ENCODE peak calls at places on chromosomes 6 and 20, in nine cellular contexts. K, M, Y, I, L, F, O, V and T are unnamed samples.

GRCh38 chr6:14621518-14621917 is 503.9 kb downstream of the CD83 start:
- DNase-seq in K (no peak), M (no peak), Y (peak; percentile 30), I (no peak), L (no peak), F (no peak), O (no peak), V (no peak), T (no peak)

GRCh38 chr6:157825243-157825904 is 2.3 kb downstream of the SNX9 start:
- DNase-seq in K (no peak), M (no peak), Y (peak; percentile 67), I (no peak), L (no peak), F (no peak), O (no peak), V (no peak), T (no peak)

GRCh38 chr6:143656026-143656425 is 21.7 kb upstream of the PHACTR2 start:
- DNase-seq in K (no peak), M (no peak), Y (no peak), I (no peak), L (no peak), F (no peak), O (no peak), V (no peak), T (no peak)

GRCh38 chr20:57484772-57485171 is 40.2 kb downstream of the CTCFL start:
- DNase-seq in K (no peak), M (no peak), Y (no peak), I (no peak), L (no peak), F (no peak), O (no peak), V (no peak), T (no peak)

GRCh38 chr20:57795977-57796560 is 86.3 kb upstream of the PMEPA1 start:
- DNase-seq in K (no peak), M (no peak), Y (no peak), I (no peak), L (no peak), F (no peak), O (no peak), V (no peak), T (no peak)

GRCh38 chr6:20572940-20573339 is 38.7 kb downstream of the CDKAL1 start:
- DNase-seq in K (no peak), M (no peak), Y (peak; percentile 76), I (peak; percentile 76), L (no peak), F (no peak), O (no peak), V (no peak), T (no peak)

GRCh38 chr6:108027054-108027453 is 47.5 kb downstream of the OSTM1 start:
- DNase-seq in K (no peak), M (no peak), Y (no peak), I (no peak), L (no peak), F (no peak), O (no peak), V (no peak), T (no peak)

GRCh38 chr6:132400641-132401119 is 595 bp downstream of the MOXD1 start:
- DNase-seq in K (no peak), M (no peak), Y (no peak), I (no peak), L (no peak), F (no peak), O (no peak), V (no peak), T (no peak)

GRCh38 chr20:57651977-57652864 is 32.0 kb upstream of the ZBP1 start:
- DNase-seq in K (no peak), M (no peak), Y (no peak), I (no peak), L (peak; percentile 57), F (no peak), O (peak; percentile 45), V (peak; percentile 0), T (no peak)

GRCh38 chr6:159089909-159090308 is 45.1 kb upstream of the TAGAP start:
- DNase-seq in K (no peak), M (no peak), Y (no peak), I (no peak), L (no peak), F (no peak), O (no peak), V (no peak), T (no peak)

GRCh38 chr6:158220786-158221442 is 52.8 kb downstream of the GTF2H5 start:
- DNase-seq in K (peak; percentile 76), M (peak; percentile 79), Y (peak; percentile 86), I (peak; percentile 88), L (peak; percentile 86), F (peak; percentile 77), O (peak; percentile 85), V (peak; percentile 51), T (peak; percentile 88)

GRCh38 chr6:128327890-128328289 is 192.5 kb downstream of the PTPRK start:
- DNase-seq in K (no peak), M (no peak), Y (peak; percentile 60), I (peak; percentile 48), L (no peak), F (peak; percentile 10), O (peak; percentile 12), V (no peak), T (peak; percentile 66)

GRCh38 chr6:169964440-169965212 is 213.2 kb downstream of the ERMARD start:
- DNase-seq in K (no peak), M (no peak), Y (no peak), I (no peak), L (no peak), F (no peak), O (no peak), V (no peak), T (no peak)

GRCh38 chr20:25146976-25147375 is 48.5 kb upstream of the ENTPD6 start:
- DNase-seq in K (no peak), M (no peak), Y (no peak), I (no peak), L (no peak), F (no peak), O (no peak), V (no peak), T (no peak)

GRCh38 chr6:69026715-69027114 is 391.6 kb downstream of the ADGRB3 start:
- DNase-seq in K (no peak), M (no peak), Y (no peak), I (no peak), L (no peak), F (no peak), O (no peak), V (no peak), T (no peak)

GRCh38 chr20:6265204-6265904 is 142.5 kb upstream of the FERMT1 start:
- DNase-seq in K (no peak), M (no peak), Y (peak; percentile 92), I (peak; percentile 93), L (no peak), F (no peak), O (no peak), V (peak; percentile 8), T (peak; percentile 29)
- TF ChIP-seq CTCF in K (peak; percentile 38), M (peak; percentile 9), Y (peak; percentile 49), I (peak; percentile 71), L (peak; percentile 8), F (peak; percentile 28), O (no peak), V (peak; percentile 41), T (no peak)

GRCh38 chr6:71887006-71887743 is 825 bp downstream of the RIMS1 start:
- DNase-seq in K (no peak), M (no peak), Y (peak; percentile 0), I (peak; percentile 1), L (no peak), F (no peak), O (no peak), V (no peak), T (no peak)

GRCh38 chr6:71888720-71889340 is 2.5 kb downstream of the RIMS1 start:
- DNase-seq in K (no peak), M (no peak), Y (no peak), I (no peak), L (no peak), F (no peak), O (no peak), V (no peak), T (no peak)

GRCh38 chr6:71887744-71888115 is 1.4 kb downstream of the RIMS1 start:
- DNase-seq in K (no peak), M (no peak), Y (no peak), I (no peak), L (no peak), F (no peak), O (no peak), V (no peak), T (no peak)

GRCh38 chr6:71889366-71889765 is 3.0 kb downstream of the RIMS1 start:
- DNase-seq in K (no peak), M (no peak), Y (no peak), I (no peak), L (no peak), F (no peak), O (no peak), V (no peak), T (no peak)

GRCh38 chr6:71886184-71887005 is at the start of gene RIMS1:
- DNase-seq in K (no peak), M (peak; percentile 19), Y (peak; percentile 26), I (peak; percentile 8), L (no peak), F (peak; percentile 66), O (peak; percentile 28), V (peak; percentile 6), T (peak; percentile 68)
- H3K4me3 ChIP-seq in K (peak within 1 kb of the TSS; percentile 60), M (peak within 1 kb of the TSS; percentile 45), Y (peak within 1 kb of the TSS; percentile 48), I (peak within 1 kb of the TSS; percentile 41), L (peak within 1 kb of the TSS; percentile 42), F (peak within 1 kb of the TSS; percentile 56), O (no peak within 1 kb of the TSS), V (peak within 1 kb of the TSS; percentile 47), T (peak within 1 kb of the TSS; percentile 47)

GRCh38 chr20:38880952-38881735 is 45.1 kb upstream of the FAM83D start:
- DNase-seq in K (no peak), M (no peak), Y (no peak), I (no peak), L (no peak), F (no peak), O (no peak), V (no peak), T (peak; percentile 33)
- TF ChIP-seq CTCF in K (no peak), M (no peak), Y (no peak), I (no peak), L (no peak), F (peak; percentile 23), O (no peak), V (no peak), T (no peak)

GRCh38 chr20:41169791-41170351 is 32.5 kb downstream of the PLCG1 start:
- DNase-seq in K (no peak), M (no peak), Y (peak; percentile 40), I (peak; percentile 43), L (peak; percentile 51), F (no peak), O (no peak), V (no peak), T (no peak)

GRCh38 chr20:41169184-41169690 is 31.9 kb downstream of the PLCG1 start:
- DNase-seq in K (no peak), M (no peak), Y (no peak), I (no peak), L (peak; percentile 20), F (no peak), O (no peak), V (no peak), T (no peak)

GRCh38 chr20:41171736-41172295 is 34.5 kb downstream of the PLCG1 start:
- DNase-seq in K (no peak), M (no peak), Y (no peak), I (no peak), L (peak; percentile 50), F (no peak), O (no peak), V (no peak), T (no peak)

GRCh38 chr20:41172296-41173140 is 35.2 kb downstream of the PLCG1 start:
- DNase-seq in K (no peak), M (no peak), Y (peak; percentile 32), I (no peak), L (peak; percentile 69), F (no peak), O (no peak), V (no peak), T (no peak)

GRCh38 chr20:41170386-41171105 is 33.2 kb downstream of the PLCG1 start:
- DNase-seq in K (no peak), M (no peak), Y (no peak), I (no peak), L (peak; percentile 44), F (no peak), O (no peak), V (no peak), T (no peak)
- H3K4me3 ChIP-seq in K (no peak overlapping the region), M (no peak overlapping the region), Y (no peak overlapping the region), I (no peak overlapping the region), L (no peak overlapping the region), F (no peak overlapping the region), O (no peak overlapping the region), V (no peak overlapping the region), T (no peak overlapping the region)